ENCODE peak calls at places on chromosome 12, in eight cellular contexts. One of them, this sample, is unnamed.

GRCh38 chr12:109653896-109654295 is 59.7 kb upstream of the FAM222A start:
- DNase-seq in breast epithelium: no peak
- DNase-seq in adrenal gland: no peak
- DNase-seq in ovary: no peak
- DNase-seq in posterior vena cava: no peak
- DNase-seq in activated CD8-positive, alpha-beta memory T cell treated with anti-CD3 and anti-CD28 coated beads for 1 hour: no peak
- DNase-seq in putamen: no peak
- DNase-seq in activated T-helper 9 cell treated with anti-CD3 and anti-CD28 coated beads, Interleukin-2, amount 50 U/mL, for 16 hours: no peak
- DNase-seq in this sample: no peak

GRCh38 chr12:21751517-21751916 is 23.0 kb downstream of the KCNJ8 start:
- DNase-seq in posterior vena cava: no peak
- DNase-seq in breast epithelium: no peak
- DNase-seq in activated T-helper 9 cell treated with anti-CD3 and anti-CD28 coated beads, Interleukin-2, amount 50 U/mL, for 16 hours: no peak
- DNase-seq in activated CD8-positive, alpha-beta memory T cell treated with anti-CD3 and anti-CD28 coated beads for 1 hour: no peak
- DNase-seq in adrenal gland: no peak
- DNase-seq in putamen: no peak
- DNase-seq in ovary: no peak
- DNase-seq in this sample: peak; percentile 15

GRCh38 chr12:89566615-89567014 is 40.8 kb upstream of the POC1B start:
- DNase-seq in putamen: no peak
- DNase-seq in activated CD8-positive, alpha-beta memory T cell treated with anti-CD3 and anti-CD28 coated beads for 1 hour: no peak
- DNase-seq in adrenal gland: no peak
- DNase-seq in activated T-helper 9 cell treated with anti-CD3 and anti-CD28 coated beads, Interleukin-2, amount 50 U/mL, for 16 hours: no peak
- DNase-seq in ovary: no peak
- DNase-seq in posterior vena cava: no peak
- DNase-seq in breast epithelium: no peak
- DNase-seq in this sample: no peak

GRCh38 chr12:14893471-14894250 is 8.0 kb upstream of the MGP start:
- DNase-seq in activated T-helper 9 cell treated with anti-CD3 and anti-CD28 coated beads, Interleukin-2, amount 50 U/mL, for 16 hours: no peak
- DNase-seq in activated CD8-positive, alpha-beta memory T cell treated with anti-CD3 and anti-CD28 coated beads for 1 hour: no peak
- DNase-seq in ovary: peak; percentile 49
- DNase-seq in putamen: no peak
- DNase-seq in breast epithelium: no peak
- DNase-seq in adrenal gland: no peak
- DNase-seq in posterior vena cava: no peak
- DNase-seq in this sample: no peak

GRCh38 chr12:57106021-57106708 is 5.0 kb downstream of the STAT6 start:
- DNase-seq in ovary: no peak
- DNase-seq in activated CD8-positive, alpha-beta memory T cell treated with anti-CD3 and anti-CD28 coated beads for 1 hour: no peak
- DNase-seq in adrenal gland: no peak
- DNase-seq in activated T-helper 9 cell treated with anti-CD3 and anti-CD28 coated beads, Interleukin-2, amount 50 U/mL, for 16 hours: no peak
- DNase-seq in breast epithelium: no peak
- DNase-seq in putamen: no peak
- DNase-seq in posterior vena cava: peak; percentile 66
- DNase-seq in this sample: no peak

GRCh38 chr12:52821826-52822660 is 8.1 kb upstream of the KRT4 start:
- DNase-seq in activated CD8-positive, alpha-beta memory T cell treated with anti-CD3 and anti-CD28 coated beads for 1 hour: no peak
- DNase-seq in posterior vena cava: peak; percentile 54
- DNase-seq in adrenal gland: no peak
- DNase-seq in breast epithelium: no peak
- DNase-seq in ovary: no peak
- DNase-seq in putamen: no peak
- DNase-seq in activated T-helper 9 cell treated with anti-CD3 and anti-CD28 coated beads, Interleukin-2, amount 50 U/mL, for 16 hours: no peak
- DNase-seq in this sample: no peak

GRCh38 chr12:18224745-18225144 is 36.6 kb upstream of the PIK3C2G start:
- DNase-seq in ovary: no peak
- DNase-seq in posterior vena cava: no peak
- DNase-seq in breast epithelium: no peak
- DNase-seq in adrenal gland: no peak
- DNase-seq in activated CD8-positive, alpha-beta memory T cell treated with anti-CD3 and anti-CD28 coated beads for 1 hour: no peak
- DNase-seq in putamen: peak; percentile 29
- DNase-seq in activated T-helper 9 cell treated with anti-CD3 and anti-CD28 coated beads, Interleukin-2, amount 50 U/mL, for 16 hours: no peak
- DNase-seq in this sample: no peak

GRCh38 chr12:96365604-96366230 is 34.5 kb downstream of the CDK17 start:
- DNase-seq in putamen: no peak
- DNase-seq in activated T-helper 9 cell treated with anti-CD3 and anti-CD28 coated beads, Interleukin-2, amount 50 U/mL, for 16 hours: no peak
- DNase-seq in ovary: no peak
- DNase-seq in activated CD8-positive, alpha-beta memory T cell treated with anti-CD3 and anti-CD28 coated beads for 1 hour: no peak
- DNase-seq in adrenal gland: no peak
- DNase-seq in breast epithelium: no peak
- DNase-seq in posterior vena cava: no peak
- DNase-seq in this sample: no peak

GRCh38 chr12:96208801-96209534 is 14.8 kb downstream of the ELK3 start:
- DNase-seq in adrenal gland: no peak
- DNase-seq in putamen: peak; percentile 53
- DNase-seq in posterior vena cava: no peak
- DNase-seq in breast epithelium: no peak
- DNase-seq in ovary: no peak
- DNase-seq in activated T-helper 9 cell treated with anti-CD3 and anti-CD28 coated beads, Interleukin-2, amount 50 U/mL, for 16 hours: no peak
- DNase-seq in activated CD8-positive, alpha-beta memory T cell treated with anti-CD3 and anti-CD28 coated beads for 1 hour: no peak
- DNase-seq in this sample: no peak

GRCh38 chr12:22715254-22715653 is 90.3 kb downstream of the ETNK1 start:
- DNase-seq in ovary: no peak
- DNase-seq in activated T-helper 9 cell treated with anti-CD3 and anti-CD28 coated beads, Interleukin-2, amount 50 U/mL, for 16 hours: no peak
- DNase-seq in putamen: no peak
- DNase-seq in breast epithelium: no peak
- DNase-seq in activated CD8-positive, alpha-beta memory T cell treated with anti-CD3 and anti-CD28 coated beads for 1 hour: no peak
- DNase-seq in posterior vena cava: no peak
- DNase-seq in adrenal gland: no peak
- DNase-seq in this sample: no peak

GRCh38 chr12:4325984-4326383 is 5.0 kb downstream of the TIGAR start:
- DNase-seq in adrenal gland: no peak
- DNase-seq in activated T-helper 9 cell treated with anti-CD3 and anti-CD28 coated beads, Interleukin-2, amount 50 U/mL, for 16 hours: no peak
- DNase-seq in breast epithelium: no peak
- DNase-seq in ovary: no peak
- DNase-seq in posterior vena cava: no peak
- DNase-seq in putamen: no peak
- DNase-seq in activated CD8-positive, alpha-beta memory T cell treated with anti-CD3 and anti-CD28 coated beads for 1 hour: no peak
- DNase-seq in this sample: no peak

GRCh38 chr12:13390381-13390856 is 193.9 kb downstream of the EMP1 start:
- DNase-seq in putamen: peak; percentile 85
- DNase-seq in ovary: peak; percentile 32
- DNase-seq in activated CD8-positive, alpha-beta memory T cell treated with anti-CD3 and anti-CD28 coated beads for 1 hour: no peak
- DNase-seq in activated T-helper 9 cell treated with anti-CD3 and anti-CD28 coated beads, Interleukin-2, amount 50 U/mL, for 16 hours: no peak
- DNase-seq in breast epithelium: peak; percentile 92
- DNase-seq in adrenal gland: peak; percentile 96
- DNase-seq in posterior vena cava: peak; percentile 90
- DNase-seq in this sample: no peak

GRCh38 chr12:75812341-75813018 is 219.1 kb downstream of the PHLDA1 start:
- DNase-seq in putamen: no peak
- DNase-seq in breast epithelium: no peak
- DNase-seq in ovary: no peak
- DNase-seq in activated T-helper 9 cell treated with anti-CD3 and anti-CD28 coated beads, Interleukin-2, amount 50 U/mL, for 16 hours: no peak
- DNase-seq in activated CD8-positive, alpha-beta memory T cell treated with anti-CD3 and anti-CD28 coated beads for 1 hour: no peak
- DNase-seq in posterior vena cava: no peak
- DNase-seq in adrenal gland: peak; percentile 55
- DNase-seq in this sample: peak; percentile 71

GRCh38 chr12:89731064-89731463 is 22.4 kb upstream of the ATP2B1 start:
- DNase-seq in breast epithelium: no peak
- DNase-seq in activated CD8-positive, alpha-beta memory T cell treated with anti-CD3 and anti-CD28 coated beads for 1 hour: no peak
- DNase-seq in adrenal gland: no peak
- DNase-seq in activated T-helper 9 cell treated with anti-CD3 and anti-CD28 coated beads, Interleukin-2, amount 50 U/mL, for 16 hours: no peak
- DNase-seq in posterior vena cava: no peak
- DNase-seq in putamen: no peak
- DNase-seq in ovary: no peak
- DNase-seq in this sample: no peak

GRCh38 chr12:122643207-122643805 is 59.9 kb downstream of the HCAR2 start:
- DNase-seq in putamen: no peak
- DNase-seq in ovary: no peak
- DNase-seq in posterior vena cava: no peak
- DNase-seq in activated T-helper 9 cell treated with anti-CD3 and anti-CD28 coated beads, Interleukin-2, amount 50 U/mL, for 16 hours: no peak
- DNase-seq in activated CD8-positive, alpha-beta memory T cell treated with anti-CD3 and anti-CD28 coated beads for 1 hour: no peak
- DNase-seq in breast epithelium: no peak
- DNase-seq in adrenal gland: no peak
- DNase-seq in this sample: no peak

GRCh38 chr12:50440288-50440687 is 39.6 kb downstream of the LARP4 start:
- DNase-seq in breast epithelium: no peak
- DNase-seq in putamen: no peak
- DNase-seq in activated CD8-positive, alpha-beta memory T cell treated with anti-CD3 and anti-CD28 coated beads for 1 hour: no peak
- DNase-seq in activated T-helper 9 cell treated with anti-CD3 and anti-CD28 coated beads, Interleukin-2, amount 50 U/mL, for 16 hours: no peak
- DNase-seq in adrenal gland: no peak
- DNase-seq in posterior vena cava: no peak
- DNase-seq in ovary: no peak
- DNase-seq in this sample: no peak

GRCh38 chr12:106600503-106600902 is 17.7 kb downstream of the RFX4 start:
- DNase-seq in posterior vena cava: no peak
- DNase-seq in activated CD8-positive, alpha-beta memory T cell treated with anti-CD3 and anti-CD28 coated beads for 1 hour: no peak
- DNase-seq in activated T-helper 9 cell treated with anti-CD3 and anti-CD28 coated beads, Interleukin-2, amount 50 U/mL, for 16 hours: no peak
- DNase-seq in adrenal gland: no peak
- DNase-seq in putamen: no peak
- DNase-seq in ovary: no peak
- DNase-seq in breast epithelium: no peak
- DNase-seq in this sample: no peak

GRCh38 chr12:104659058-104659457 is 202.3 kb downstream of the CHST11 start:
- DNase-seq in activated T-helper 9 cell treated with anti-CD3 and anti-CD28 coated beads, Interleukin-2, amount 50 U/mL, for 16 hours: no peak
- DNase-seq in ovary: no peak
- DNase-seq in putamen: no peak
- DNase-seq in activated CD8-positive, alpha-beta memory T cell treated with anti-CD3 and anti-CD28 coated beads for 1 hour: no peak
- DNase-seq in posterior vena cava: no peak
- DNase-seq in breast epithelium: no peak
- DNase-seq in adrenal gland: no peak
- DNase-seq in this sample: no peak

GRCh38 chr12:108722992-108723766 is 8.1 kb downstream of the CORO1C start:
- DNase-seq in activated T-helper 9 cell treated with anti-CD3 and anti-CD28 coated beads, Interleukin-2, amount 50 U/mL, for 16 hours: no peak
- DNase-seq in ovary: no peak
- DNase-seq in putamen: no peak
- DNase-seq in breast epithelium: no peak
- DNase-seq in adrenal gland: no peak
- DNase-seq in activated CD8-positive, alpha-beta memory T cell treated with anti-CD3 and anti-CD28 coated beads for 1 hour: no peak
- DNase-seq in posterior vena cava: no peak
- DNase-seq in this sample: peak; percentile 61

GRCh38 chr12:84791444-84791843 is 121.2 kb downstream of the SLC6A15 start:
- DNase-seq in breast epithelium: no peak
- DNase-seq in posterior vena cava: no peak
- DNase-seq in adrenal gland: no peak
- DNase-seq in activated T-helper 9 cell treated with anti-CD3 and anti-CD28 coated beads, Interleukin-2, amount 50 U/mL, for 16 hours: no peak
- DNase-seq in activated CD8-positive, alpha-beta memory T cell treated with anti-CD3 and anti-CD28 coated beads for 1 hour: no peak
- DNase-seq in putamen: no peak
- DNase-seq in ovary: no peak
- DNase-seq in this sample: no peak

GRCh38 chr12:96064966-96065365 is 29.6 kb upstream of the LTA4H start:
- DNase-seq in activated T-helper 9 cell treated with anti-CD3 and anti-CD28 coated beads, Interleukin-2, amount 50 U/mL, for 16 hours: no peak
- DNase-seq in putamen: no peak
- DNase-seq in breast epithelium: no peak
- DNase-seq in activated CD8-positive, alpha-beta memory T cell treated with anti-CD3 and anti-CD28 coated beads for 1 hour: no peak
- DNase-seq in ovary: no peak
- DNase-seq in adrenal gland: no peak
- DNase-seq in posterior vena cava: no peak
- DNase-seq in this sample: no peak

GRCh38 chr12:73656375-73656774 is 881.3 kb upstream of the ATXN7L3B start:
- DNase-seq in activated T-helper 9 cell treated with anti-CD3 and anti-CD28 coated beads, Interleukin-2, amount 50 U/mL, for 16 hours: no peak
- DNase-seq in putamen: no peak
- DNase-seq in activated CD8-positive, alpha-beta memory T cell treated with anti-CD3 and anti-CD28 coated beads for 1 hour: no peak
- DNase-seq in posterior vena cava: no peak
- DNase-seq in breast epithelium: no peak
- DNase-seq in ovary: no peak
- DNase-seq in adrenal gland: no peak
- DNase-seq in this sample: no peak

GRCh38 chr12:26195250-26195640 is at the start of gene SSPN:
- DNase-seq in activated T-helper 9 cell treated with anti-CD3 and anti-CD28 coated beads, Interleukin-2, amount 50 U/mL, for 16 hours: no peak
- DNase-seq in ovary: peak; percentile 77
- DNase-seq in putamen: peak; percentile 75
- DNase-seq in activated CD8-positive, alpha-beta memory T cell treated with anti-CD3 and anti-CD28 coated beads for 1 hour: no peak
- DNase-seq in posterior vena cava: peak; percentile 92
- DNase-seq in adrenal gland: peak; percentile 84
- DNase-seq in breast epithelium: peak; percentile 66
- DNase-seq in this sample: no peak